ENCODE peak calls at places on chromosomes 2 and 18, in eight cellular contexts. S is GM12865, D is lung, H is suprapubic skin, Y is heart left ventricle, U is PC-3, K is PC-9, T is fibroblast of villous mesenchyme. V is an unnamed sample.

GRCh38 chr2:44937688-44938240 is 3.7 kb upstream of the SIX3 start:
- DNase-seq in S (peak; percentile 58), D (no peak), Y (no peak), H (no peak), K (peak; percentile 91), U (no peak), T (no peak), V (no peak)

GRCh38 chr18:22509423-22509822 is 91.7 kb upstream of the CTAGE1 start:
- DNase-seq in U (no peak), D (no peak), T (peak; percentile 20), K (no peak), S (no peak), Y (no peak), H (no peak), V (no peak)

GRCh38 chr18:23916338-23916737 is 98.2 kb upstream of the TTC39C start:
- DNase-seq in U (no peak), H (no peak), D (no peak), K (no peak), Y (no peak), S (no peak), T (no peak), V (no peak)

GRCh38 chr2:234951386-234952269 is at the start of gene SH3BP4:
- DNase-seq in U (peak; percentile 62), T (peak; percentile 85), Y (peak; percentile 84), H (peak; percentile 88), S (no peak), K (peak; percentile 91), D (peak; percentile 77), V (peak; percentile 82)

GRCh38 chr2:240472078-240472790 is 36.8 kb downstream of the GPC1 start:
- DNase-seq in K (no peak), Y (no peak), S (peak; percentile 0), H (peak; percentile 65), D (peak; percentile 26), T (no peak), U (no peak), V (no peak)

GRCh38 chr2:130181338-130181879 is at the start of gene SMPD4:
- DNase-seq in D (peak; percentile 97), Y (peak; percentile 98), H (peak; percentile 98), S (peak; percentile 96), K (peak; percentile 97), U (peak; percentile 93), T (peak; percentile 97), V (peak; percentile 94)

GRCh38 chr18:54254265-54254758 is 15.0 kb upstream of the POLI start:
- DNase-seq in T (no peak), U (peak; percentile 77), D (no peak), S (no peak), K (no peak), H (no peak), Y (no peak), V (peak; percentile 42)

GRCh38 chr2:190781604-190782198 is 98.9 kb upstream of the GLS start:
- DNase-seq in U (peak; percentile 72), T (peak; percentile 78), S (peak; percentile 71), D (peak; percentile 50), K (peak; percentile 34), H (no peak), Y (peak; percentile 42), V (peak; percentile 71)

GRCh38 chr18:13416208-13416607 is 197.6 kb downstream of the LDLRAD4 start:
- DNase-seq in U (no peak), T (no peak), H (no peak), D (no peak), S (no peak), Y (no peak), K (no peak), V (no peak)

GRCh38 chr18:23701017-23701416 is 11.8 kb downstream of the LAMA3 start:
- DNase-seq in H (no peak), U (no peak), D (no peak), Y (no peak), K (no peak), S (peak; percentile 17), T (no peak), V (no peak)

GRCh38 chr2:170224692-170225091 is 46.7 kb downstream of the MYO3B start:
- DNase-seq in D (no peak), S (no peak), H (no peak), T (no peak), Y (no peak), U (no peak), K (no peak), V (peak; percentile 23)

GRCh38 chr2:54479422-54479821 is 23.3 kb downstream of the SPTBN1 start:
- DNase-seq in D (no peak), Y (no peak), K (no peak), H (no peak), U (no peak), T (peak; percentile 92), S (no peak), V (peak; percentile 57)

GRCh38 chr18:46158498-46158897 is 54.3 kb downstream of the HAUS1 start:
- DNase-seq in K (peak; percentile 72), D (no peak), U (peak; percentile 17), S (no peak), T (no peak), H (no peak), Y (no peak), V (peak; percentile 41)

GRCh38 chr2:130878316-130878715 is 41.6 kb downstream of the ARHGEF4 start:
- DNase-seq in S (no peak), H (peak; percentile 20), Y (no peak), K (no peak), U (no peak), T (no peak), D (no peak), V (no peak)

GRCh38 chr18:57015036-57015805 is 131.7 kb upstream of the BOD1L2 start:
- DNase-seq in H (no peak), T (no peak), K (no peak), Y (no peak), U (no peak), D (no peak), S (no peak), V (no peak)

GRCh38 chr18:50696436-50696835 is 123.4 kb downstream of the MRO start:
- DNase-seq in U (no peak), K (no peak), Y (no peak), H (no peak), S (peak; percentile 62), D (no peak), T (no peak), V (no peak)

GRCh38 chr2:170813611-170814550 is 2.8 kb upstream of the GAD1 start:
- DNase-seq in T (peak; percentile 48), K (peak; percentile 5), D (no peak), H (no peak), U (peak; percentile 63), S (peak; percentile 21), Y (no peak), V (peak; percentile 49)

GRCh38 chr2:209463226-209463625 is 39.4 kb downstream of the MAP2 start:
- DNase-seq in H (no peak), K (no peak), S (peak; percentile 2), D (no peak), Y (no peak), T (no peak), U (peak; percentile 16), V (no peak)

DNA sequence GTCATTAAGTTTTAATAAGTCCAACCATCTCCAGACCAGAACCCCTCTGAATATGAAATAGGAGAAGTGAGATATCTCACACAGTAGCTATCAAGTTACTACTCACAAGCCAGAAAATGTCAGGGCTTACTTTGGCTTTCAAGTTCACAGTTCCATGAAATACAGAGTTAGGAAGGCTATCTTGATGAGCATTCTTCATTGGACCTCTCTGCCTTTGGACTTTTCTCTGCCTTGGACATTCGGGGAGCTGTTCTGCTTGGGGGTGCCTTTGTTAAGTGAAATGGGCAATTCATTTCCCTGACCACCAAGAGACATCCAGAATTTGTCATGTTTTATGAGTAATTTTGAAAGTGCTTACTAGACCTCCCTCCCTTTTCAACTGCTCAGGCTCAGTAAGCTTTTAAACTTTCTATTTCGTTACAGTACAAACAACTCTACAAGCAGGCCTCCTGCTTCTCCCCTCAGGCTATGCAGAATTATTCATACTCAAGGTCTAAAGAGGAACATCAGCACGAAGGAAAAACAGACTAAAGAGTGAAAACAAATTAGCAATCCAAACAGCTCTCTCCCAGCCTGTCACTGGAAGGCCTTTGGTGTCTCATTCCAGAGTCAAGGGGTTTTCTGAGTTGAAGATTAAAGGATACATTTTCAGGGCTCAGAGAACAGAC is 95.3 kb downstream of the MREG start:
- DNase-seq in H (no peak), S (peak; percentile 82), D (no peak), K (peak; percentile 21), U (peak; percentile 87), Y (no peak), T (peak; percentile 81), V (peak; percentile 65)
- H3K4me3 ChIP-seq in H (no peak overlapping the region), S (no peak overlapping the region), D (no peak overlapping the region), K (no peak overlapping the region), U (peak overlapping the region; percentile 5), Y (no peak overlapping the region), T (no peak overlapping the region), V (no peak overlapping the region)

GRCh38 chr2:215364157-215365155 is 52.6 kb downstream of the ATIC start:
- DNase-seq in H (no peak), U (no peak), K (no peak), Y (no peak), S (no peak), T (peak; percentile 6), D (no peak), V (peak; percentile 26)
- TF ChIP-seq CTCF in H (no peak), U (no peak), K (no peak), Y (no peak), S (no peak), T (no peak), D (no peak), V (no peak)

GRCh38 chr2:183034806-183035205 is 3.5 kb downstream of the NCKAP1 start:
- DNase-seq in K (no peak), Y (no peak), U (no peak), S (no peak), T (peak; percentile 75), D (no peak), H (no peak), V (peak; percentile 57)
- H3K4me3 ChIP-seq in K (peak overlapping the region; percentile 91), Y (no peak overlapping the region), U (peak overlapping the region; percentile 95), S (no peak overlapping the region), T (peak overlapping the region; percentile 92), D (no peak overlapping the region), H (no peak overlapping the region), V (no peak overlapping the region)

GRCh38 chr2:55949211-55949610 is 25.6 kb upstream of the EFEMP1 start:
- DNase-seq in H (no peak), U (no peak), S (no peak), T (no peak), Y (no peak), D (no peak), K (no peak), V (no peak)

GRCh38 chr2:55949613-55950012 is 26.0 kb upstream of the EFEMP1 start:
- DNase-seq in Y (no peak), U (no peak), H (no peak), T (no peak), D (no peak), K (no peak), S (no peak), V (no peak)

GRCh38 chr2:55954306-55955035 is 30.9 kb upstream of the EFEMP1 start:
- DNase-seq in K (no peak), T (peak; percentile 87), Y (no peak), U (no peak), S (no peak), D (no peak), H (no peak), V (peak; percentile 79)

GRCh38 chr2:55951533-55951932 is 28.0 kb upstream of the EFEMP1 start:
- DNase-seq in S (no peak), Y (no peak), D (no peak), U (no peak), K (no peak), H (no peak), T (no peak), V (no peak)

DNA sequence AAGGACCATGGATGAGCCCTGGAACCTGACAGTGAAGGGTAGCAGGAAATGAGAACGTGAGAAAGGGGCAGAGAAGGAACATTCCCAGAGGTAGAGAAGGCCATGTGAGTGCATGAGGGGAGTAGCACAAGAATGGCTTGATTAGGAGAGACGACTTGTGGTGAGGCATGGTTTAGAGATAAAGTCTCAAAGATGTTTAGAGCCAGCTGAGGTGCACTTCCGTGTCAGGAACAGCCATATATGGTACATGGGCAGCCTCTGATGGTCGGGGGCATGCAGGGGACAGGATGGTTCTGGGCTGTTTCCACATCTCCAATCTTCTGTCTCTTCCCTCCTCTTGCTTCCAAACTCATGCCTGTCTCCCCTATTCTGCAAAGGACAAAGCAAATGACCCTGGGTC is 28.8 kb upstream of the EFEMP1 start:
- DNase-seq in D (no peak), S (no peak), H (no peak), T (no peak), K (no peak), Y (no peak), U (no peak), V (no peak)
- TF ChIP-seq CTCF in D (no peak), S (no peak), H (no peak), T (no peak), K (no peak), Y (no peak), U (no peak), V (no peak)